ENCODE peak calls at places on chromosome 18, in five cellular contexts. E is ovary, Y is uterus, J is A549, G is HepG2. H is an unnamed sample.

GRCh38 chr18:46393230-46393629 is 263.8 kb downstream of the LOXHD1 start:
- DNase-seq in E (no peak), Y (no peak), J (no peak), G (no peak), H (no peak)

GRCh38 chr18:62784966-62785413 is 69.6 kb downstream of the PHLPP1 start:
- DNase-seq in E (peak; percentile 44), Y (peak; percentile 72), J (no peak), G (no peak), H (no peak)

GRCh38 chr18:8091042-8091441 is 518.2 kb upstream of the RAB12 start:
- DNase-seq in E (no peak), Y (no peak), J (no peak), G (no peak), H (no peak)

GRCh38 chr18:67875936-67876335 is 359.4 kb upstream of the DSEL start:
- DNase-seq in E (no peak), Y (no peak), J (no peak), G (no peak), H (no peak)

GRCh38 chr18:62606106-62606505 is 83.3 kb downstream of the ZCCHC2 start:
- DNase-seq in E (no peak), Y (no peak), J (no peak), G (no peak), H (no peak)

GRCh38 chr18:3442894-3443293 is 7.1 kb upstream of the TGIF1 start:
- DNase-seq in E (no peak), Y (no peak), J (no peak), G (no peak), H (no peak)

GRCh38 chr18:76457957-76458356 is 37.1 kb downstream of the ZNF516 start:
- DNase-seq in E (no peak), Y (no peak), J (no peak), G (no peak), H (no peak)

GRCh38 chr18:28124239-28125029 is 52.5 kb downstream of the CDH2 start:
- DNase-seq in E (no peak), Y (no peak), J (no peak), G (no peak), H (no peak)

GRCh38 chr18:41324934-41325333 is 630.1 kb upstream of the PIK3C3 start:
- DNase-seq in E (no peak), Y (no peak), J (no peak), G (no peak), H (no peak)

GRCh38 chr18:46531472-46531871 is 125.5 kb downstream of the LOXHD1 start:
- DNase-seq in E (no peak), Y (no peak), J (no peak), G (no peak), H (no peak)

GRCh38 chr18:30987479-30988241 is 54.9 kb downstream of the DSC3 start:
- DNase-seq in E (no peak), Y (no peak), J (peak; percentile 28), G (no peak), H (no peak)

GRCh38 chr18:69636529-69637301 is 236.0 kb downstream of the DOK6 start:
- DNase-seq in E (no peak), Y (no peak), J (no peak), G (peak; percentile 6), H (no peak)

GRCh38 chr18:80200171-80200931 is 47.0 kb downstream of the PARD6G start:
- DNase-seq in E (no peak), Y (no peak), J (peak; percentile 7), G (peak; percentile 80), H (no peak)

GRCh38 chr18:36075862-36076587 is 8.7 kb upstream of the RPRD1A start:
- DNase-seq in E (no peak), Y (no peak), J (no peak), G (peak; percentile 58), H (no peak)

GRCh38 chr18:36405611-36406010 is 108.1 kb downstream of the FHOD3 start:
- DNase-seq in E (no peak), Y (no peak), J (no peak), G (no peak), H (no peak)

GRCh38 chr18:76821875-76822509 is 365 bp upstream of the ZNF236 start:
- DNase-seq in E (peak; percentile 57), Y (peak; percentile 61), J (peak; percentile 41), G (no peak), H (peak; percentile 63)

GRCh38 chr18:7064346-7064745 is 53.3 kb downstream of the LAMA1 start:
- DNase-seq in E (no peak), Y (no peak), J (no peak), G (no peak), H (no peak)

GRCh38 chr18:32779010-32779409 is 6.2 kb upstream of the KLHL14 start:
- DNase-seq in E (no peak), Y (no peak), J (no peak), G (no peak), H (no peak)

GRCh38 chr18:76823574-76823973 is 1.2 kb downstream of the ZNF236 start:
- DNase-seq in E (peak; percentile 22), Y (peak; percentile 35), J (peak; percentile 47), G (no peak), H (peak; percentile 38)

GRCh38 chr18:22169889-22170420 is 566 bp downstream of the GATA6 start:
- DNase-seq in E (peak; percentile 51), Y (peak; percentile 53), J (no peak), G (peak; percentile 7), H (peak; percentile 67)

GRCh38 chr18:36411745-36412168 is 114.2 kb downstream of the FHOD3 start:
- DNase-seq in E (no peak), Y (no peak), J (no peak), G (peak; percentile 21), H (no peak)

GRCh38 chr18:72375628-72376027 is 168.5 kb downstream of the CBLN2 start:
- DNase-seq in E (no peak), Y (no peak), J (no peak), G (no peak), H (no peak)

GRCh38 chr18:2002178-2002577 is 569.1 kb downstream of the METTL4 start:
- DNase-seq in E (no peak), Y (no peak), J (no peak), G (no peak), H (no peak)

GRCh38 chr18:50377061-50377798 is 2.4 kb downstream of the SKA1 start:
- DNase-seq in E (no peak), Y (no peak), J (no peak), G (no peak), H (no peak)

GRCh38 chr18:50373531-50373930 is 1.3 kb upstream of the SKA1 start:
- DNase-seq in E (no peak), Y (no peak), J (no peak), G (no peak), H (no peak)

GRCh38 chr18:50374170-50374752 is 585 bp upstream of the SKA1 start:
- DNase-seq in E (no peak), Y (no peak), J (no peak), G (no peak), H (no peak)

GRCh38 chr18:50372743-50373142 is 2.1 kb upstream of the SKA1 start:
- DNase-seq in E (no peak), Y (no peak), J (no peak), G (no peak), H (no peak)

DNA sequence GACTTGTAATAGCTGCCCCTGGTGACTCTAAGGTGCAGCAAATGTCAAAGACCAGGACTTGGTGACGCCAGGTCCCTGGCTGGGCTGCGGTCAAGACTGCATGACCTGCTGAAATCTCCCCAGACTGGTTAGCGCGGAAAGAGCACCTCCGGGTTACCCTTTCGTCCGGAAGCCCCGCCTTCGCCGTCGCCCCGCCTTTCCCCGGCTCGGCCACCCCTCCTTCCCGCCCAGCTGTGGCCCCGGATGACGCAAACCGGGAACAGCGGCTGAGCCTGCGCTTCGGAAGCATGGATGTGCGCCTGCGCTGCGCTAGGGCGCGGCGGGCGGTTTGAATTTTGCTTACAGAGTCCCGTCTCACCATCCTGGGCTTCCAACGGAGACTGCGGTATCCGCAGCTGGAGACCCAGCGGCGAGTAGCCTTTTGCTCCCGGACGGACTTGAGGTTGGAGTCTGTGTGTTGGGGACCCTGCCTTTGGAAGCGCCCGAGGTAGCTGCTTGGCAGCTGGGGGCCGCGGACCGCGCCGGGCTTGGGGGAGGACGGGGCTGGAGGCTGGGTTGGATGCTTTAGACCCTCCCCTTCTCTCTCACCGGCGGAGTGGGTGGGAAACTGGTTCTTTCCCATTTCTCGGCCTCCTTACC is at the start of gene SKA1:
- DNase-seq in E (peak; percentile 86), Y (peak; percentile 89), J (peak; percentile 72), G (peak; percentile 87), H (peak; percentile 95)
- TF ChIP-seq POLR2A in E (no peak), Y (peak; percentile 40), J (peak; percentile 86), G (peak; percentile 95), H (peak; percentile 78)

GRCh38 chr18:58965291-58965929 is 100.7 kb downstream of the ZNF532 start:
- DNase-seq in E (no peak), Y (no peak), J (no peak), G (no peak), H (no peak)
- H3K4me1 ChIP-seq in E (peaks cover 12% of the 10 kb centered on the region), Y (peaks cover 8% of the 10 kb centered on the region), J (peaks cover 30% of the 10 kb centered on the region), G (no peaks in the 10 kb centered on the region), H (no peaks in the 10 kb centered on the region)

DNA sequence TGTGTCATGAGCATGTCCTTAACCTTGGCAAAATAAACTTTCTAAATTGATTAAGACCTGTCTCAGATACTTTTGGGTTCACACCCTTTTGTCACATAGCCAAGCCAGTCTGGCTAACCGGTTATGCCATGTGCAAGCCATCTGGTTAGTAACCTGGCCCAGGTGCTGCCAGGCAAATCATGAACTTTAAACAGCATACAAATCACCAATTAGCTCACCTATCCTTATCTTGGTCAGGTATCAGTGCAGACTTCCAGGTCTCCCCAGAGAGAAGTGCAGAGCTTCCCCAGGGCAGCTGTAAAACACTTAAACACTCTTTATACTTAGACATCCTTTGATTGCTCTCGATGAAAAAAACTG is 14.9 kb upstream of the MC5R start:
- DNase-seq in E (no peak), Y (no peak), J (no peak), G (no peak), H (no peak)
- H3K27ac ChIP-seq in E (no peak overlapping the region), Y (no peak overlapping the region), J (no peak overlapping the region), G (no peak overlapping the region), H (no peak overlapping the region)

GRCh38 chr18:44754567-44754966 is 73.9 kb downstream of the SETBP1 start:
- DNase-seq in E (no peak), Y (no peak), J (no peak), G (no peak), H (no peak)

GRCh38 chr18:44759925-44760342 is 79.2 kb downstream of the SETBP1 start:
- DNase-seq in E (no peak), Y (no peak), J (no peak), G (no peak), H (no peak)

GRCh38 chr18:44761812-44762211 is 81.1 kb downstream of the SETBP1 start:
- DNase-seq in E (peak; percentile 36), Y (no peak), J (no peak), G (no peak), H (no peak)

GRCh38 chr18:44763327-44763726 is 82.6 kb downstream of the SETBP1 start:
- DNase-seq in E (no peak), Y (no peak), J (no peak), G (no peak), H (no peak)

DNA sequence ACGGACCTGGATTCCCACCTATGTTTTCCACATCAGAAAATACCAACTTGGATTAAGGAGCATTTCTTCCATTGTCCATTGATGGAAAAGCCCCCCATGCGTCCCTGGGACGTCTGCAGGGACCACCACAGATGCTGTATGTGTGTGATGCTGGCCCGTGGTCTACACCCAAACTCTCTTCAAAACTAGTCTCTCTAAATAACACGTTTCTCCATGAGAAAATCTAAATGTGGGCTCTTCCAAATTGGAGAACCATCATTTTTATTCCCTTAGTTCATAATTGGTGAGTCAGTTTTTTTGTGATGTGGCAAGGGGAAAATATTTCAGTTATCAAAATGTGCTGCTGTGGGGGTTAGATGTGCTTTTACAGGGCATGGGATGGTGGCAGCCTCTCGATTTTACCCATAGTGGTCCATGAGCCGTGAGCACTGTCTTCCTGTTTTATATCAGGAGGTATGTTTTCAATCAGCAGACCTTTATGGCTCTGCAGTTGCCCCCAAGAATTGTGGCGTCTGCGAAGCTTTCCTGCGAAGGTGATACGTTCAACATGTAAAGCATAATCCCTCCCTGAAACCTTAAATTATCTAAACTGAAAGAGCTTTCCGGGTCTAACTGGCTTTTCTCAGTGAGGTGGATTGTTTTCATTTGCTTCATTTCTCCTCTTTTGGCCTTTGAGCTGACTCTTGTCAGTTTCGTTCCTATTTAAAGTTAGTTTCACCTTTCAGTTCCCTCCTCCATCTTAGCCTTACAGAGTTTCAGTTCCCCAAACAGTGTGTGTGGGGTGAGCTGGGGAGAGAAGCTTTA is 78.3 kb downstream of the SETBP1 start:
- DNase-seq in E (no peak), Y (no peak), J (no peak), G (no peak), H (no peak)
- TF ChIP-seq POLR2A in E (no peak), Y (no peak), J (no peak), G (no peak), H (no peak)